ENCODE peak calls at places on chromosomes 16 and 17, in six cellular contexts. A, U, Q, J, E and B are unnamed samples.

GRCh38 chr17:79835953-79836951 is 3.0 kb downstream of the CBX4 start:
- DNase-seq in A (no peak), U (no peak), Q (no peak), J (no peak), E (no peak), B (no peak)

GRCh38 chr16:28845173-28846079 is 722 bp downstream of the TUFM start:
- DNase-seq in A (no peak), U (no peak), Q (no peak), J (no peak), E (no peak), B (no peak)

GRCh38 chr16:1989826-1990335 is at the start of gene SYNGR3:
- DNase-seq in A (no peak), U (no peak), Q (no peak), J (no peak), E (no peak), B (no peak)

GRCh38 chr17:48630009-48630924 is 4.1 kb upstream of the HOXB9 start:
- DNase-seq in A (no peak), U (no peak), Q (no peak), J (no peak), E (no peak), B (no peak)

GRCh38 chr17:81867123-81867951 is 3.8 kb downstream of the ARHGDIA start:
- DNase-seq in A (peak; percentile 55), U (peak; percentile 74), Q (no peak), J (no peak), E (no peak), B (no peak)

GRCh38 chr16:974606-975312 is 4.0 kb upstream of the LMF1 start:
- DNase-seq in A (no peak), U (peak; percentile 54), Q (no peak), J (no peak), E (no peak), B (no peak)

GRCh38 chr16:85221810-85222150 is 109.5 kb upstream of the CIBAR2 start:
- DNase-seq in A (peak; percentile 20), U (no peak), Q (no peak), J (no peak), E (no peak), B (no peak)

GRCh38 chr16:52439750-52440149 is 107.2 kb downstream of the TOX3 start:
- DNase-seq in A (no peak), U (no peak), Q (no peak), J (no peak), E (no peak), B (no peak)

GRCh38 chr16:76748698-76749097 is 442.3 kb upstream of the MON1B start:
- DNase-seq in A (no peak), U (no peak), Q (no peak), J (no peak), E (no peak), B (no peak)

GRCh38 chr16:3793161-3793576 is 75.8 kb upstream of the TRAP1 start:
- DNase-seq in A (peak; percentile 62), U (no peak), Q (no peak), J (peak; percentile 23), E (no peak), B (no peak)

GRCh38 chr17:49495842-49496182 is 719 bp downstream of the NGFR start:
- DNase-seq in A (no peak), U (no peak), Q (no peak), J (no peak), E (no peak), B (no peak)

GRCh38 chr17:38705803-38706624 is 941 bp downstream of the MLLT6 start:
- DNase-seq in A (peak; percentile 69), U (peak; percentile 70), Q (peak; percentile 72), J (no peak), E (no peak), B (no peak)

GRCh38 chr17:67365762-67366192 is 600 bp downstream of the PSMD12 start:
- DNase-seq in A (no peak), U (peak; percentile 67), Q (no peak), J (no peak), E (no peak), B (no peak)

GRCh38 chr17:7393613-7394451 is 493 bp downstream of the PLSCR3 start:
- DNase-seq in A (no peak), U (no peak), Q (no peak), J (no peak), E (no peak), B (no peak)

GRCh38 chr17:42097691-42098661 is at the start of gene ZNF385C:
- DNase-seq in A (peak; percentile 36), U (no peak), Q (no peak), J (no peak), E (no peak), B (no peak)

GRCh38 chr16:89246903-89247733 is 29.6 kb downstream of the ZNF778 start:
- DNase-seq in A (peak; percentile 92), U (peak; percentile 89), Q (peak; percentile 94), J (peak; percentile 42), E (peak; percentile 65), B (peak; percentile 97)

GRCh38 chr17:39579318-39580081 is 28.2 kb downstream of the NEUROD2 start:
- DNase-seq in A (no peak), U (peak; percentile 17), Q (peak; percentile 75), J (no peak), E (no peak), B (no peak)

GRCh38 chr17:66207936-66208335 is 16.0 kb upstream of the CEP112 start:
- DNase-seq in A (no peak), U (no peak), Q (no peak), J (no peak), E (no peak), B (no peak)

GRCh38 chr17:71180801-71181385 is 939.9 kb upstream of the SOX9 start:
- DNase-seq in A (no peak), U (no peak), Q (no peak), J (no peak), E (peak; percentile 6), B (no peak)

GRCh38 chr16:68985855-68986254 is 119.6 kb upstream of the HAS3 start:
- DNase-seq in A (peak; percentile 30), U (peak; percentile 23), Q (no peak), J (no peak), E (peak; percentile 39), B (peak; percentile 12)

GRCh38 chr16:83797013-83797412 is 10.8 kb upstream of the HSBP1 start:
- DNase-seq in A (no peak), U (no peak), Q (no peak), J (no peak), E (no peak), B (no peak)

GRCh38 chr17:48546924-48547838 is 2.3 kb upstream of the HOXB2 start:
- DNase-seq in A (no peak), U (no peak), Q (no peak), J (no peak), E (no peak), B (no peak)

GRCh38 chr17:30396612-30397011 is 17.9 kb downstream of the CPD start:
- DNase-seq in A (no peak), U (no peak), Q (no peak), J (no peak), E (no peak), B (no peak)

GRCh38 chr17:19341641-19342610 is 20.6 kb downstream of the B9D1 start:
- DNase-seq in A (no peak), U (no peak), Q (no peak), J (no peak), E (no peak), B (no peak)

GRCh38 chr17:17445925-17446665 is 30.7 kb upstream of the MED9 start:
- DNase-seq in A (no peak), U (no peak), Q (no peak), J (no peak), E (peak; percentile 82), B (no peak)

GRCh38 chr17:9974460-9975381 is 69.7 kb upstream of the RCVRN start:
- DNase-seq in A (no peak), U (no peak), Q (no peak), J (no peak), E (no peak), B (no peak)

GRCh38 chr17:44901323-44901965 is 2.2 kb upstream of the EFTUD2 start:
- DNase-seq in A (no peak), U (peak; percentile 42), Q (no peak), J (no peak), E (peak; percentile 56), B (no peak)

GRCh38 chr16:84710686-84711085 is 10.9 kb downstream of the USP10 start:
- DNase-seq in A (no peak), U (no peak), Q (no peak), J (no peak), E (no peak), B (no peak)

GRCh38 chr16:11914759-11915643 is 755 bp downstream of the GSPT1 start:
- DNase-seq in A (no peak), U (peak; percentile 56), Q (peak; percentile 53), J (no peak), E (no peak), B (no peak)

GRCh38 chr17:4523946-4524345 is 25.3 kb downstream of the SPNS2 start:
- DNase-seq in A (no peak), U (no peak), Q (no peak), J (no peak), E (no peak), B (no peak)
- H3K9me3 ChIP-seq in A (no peaks in the 10 kb centered on the region), U (no peaks in the 10 kb centered on the region), Q (no peaks in the 10 kb centered on the region), J (no peaks in the 10 kb centered on the region), E (no peaks in the 10 kb centered on the region), B (no peaks in the 10 kb centered on the region)

GRCh38 chr17:50871898-50872297 is 5.7 kb upstream of the TOB1 start:
- DNase-seq in A (no peak), U (no peak), Q (no peak), J (no peak), E (no peak), B (no peak)
- H3K27ac ChIP-seq in A (no peak overlapping the region), U (no peak overlapping the region), Q (peak overlapping the region; percentile 45), J (no peak overlapping the region), E (no peak overlapping the region), B (no peak overlapping the region)

GRCh38 chr16:50244140-50244503 is 22.2 kb upstream of the ADCY7 start:
- DNase-seq in A (no peak), U (peak; percentile 60), Q (no peak), J (no peak), E (no peak), B (no peak)

GRCh38 chr16:50247123-50247905 is 19.0 kb upstream of the ADCY7 start:
- DNase-seq in A (no peak), U (no peak), Q (no peak), J (no peak), E (no peak), B (no peak)

GRCh38 chr16:50244504-50245416 is 21.6 kb upstream of the ADCY7 start:
- DNase-seq in A (peak; percentile 75), U (peak; percentile 45), Q (no peak), J (no peak), E (no peak), B (no peak)

GRCh38 chr16:50246299-50247122 is 19.8 kb upstream of the ADCY7 start:
- DNase-seq in A (no peak), U (no peak), Q (peak; percentile 38), J (no peak), E (no peak), B (no peak)

GRCh38 chr16:50245417-50246298 is 20.7 kb upstream of the ADCY7 start:
- DNase-seq in A (peak; percentile 60), U (peak; percentile 62), Q (peak; percentile 54), J (no peak), E (no peak), B (no peak)
- TF ChIP-seq CTCF in A (no peak), U (no peak), Q (peak; percentile 43), J (no peak), E (no peak), B (peak; percentile 33)

GRCh38 chr17:13631541-13631940 is 29.8 kb upstream of the HS3ST3A1 start:
- DNase-seq in A (no peak), U (no peak), Q (no peak), J (no peak), E (no peak), B (no peak)
- H3K9me3 ChIP-seq in A (no peaks in the 10 kb centered on the region), U (no peaks in the 10 kb centered on the region), Q (no peaks in the 10 kb centered on the region), J (no peaks in the 10 kb centered on the region), E (no peaks in the 10 kb centered on the region), B (no peaks in the 10 kb centered on the region)

GRCh38 chr16:74667215-74667765 is 613 bp upstream of the RFWD3 start:
- DNase-seq in A (peak; percentile 20), U (peak; percentile 17), Q (peak; percentile 31), J (no peak), E (no peak), B (no peak)
- H3K27ac ChIP-seq in A (no peak overlapping the region), U (no peak overlapping the region), Q (peak overlapping the region; percentile 57), J (peak overlapping the region; percentile 17), E (no peak overlapping the region), B (peak overlapping the region; percentile 52)